ENCODE peak calls at places on chromosomes 4 and X, in four cellular contexts. C is H9, D is IMR-90, X is neuronal stem cell. K is an unnamed sample.
A peak's percentile ranks its signal among the peaks of the same experiment; 100 is the strongest.

GRCh38 chr4:8285976-8286718 is 16.6 kb downstream of the HTRA3 start:
- DNase-seq in C (no peak), D (no peak), X (no peak), K (no peak)

GRCh38 chr4:19224820-19225219 is 1026.9 kb upstream of the SLIT2 start:
- DNase-seq in C (no peak), D (peak; percentile 42), X (no peak), K (peak; percentile 38)

GRCh38 chr4:53840643-53841042 is 223.8 kb downstream of the CHIC2 start:
- DNase-seq in C (no peak), D (peak; percentile 77), X (no peak), K (peak; percentile 14)

GRCh38 chr4:143559757-143560147 is 46.2 kb downstream of the SMARCA5 start:
- DNase-seq in C (peak; percentile 49), D (no peak), X (no peak), K (no peak)

GRCh38 chrX:129736491-129736890 is 2.3 kb upstream of the XPNPEP2 start:
- DNase-seq in C (no peak), D (no peak), X (no peak), K (no peak)

GRCh38 chr4:149371021-149371420 is 444.6 kb downstream of the IQCM start:
- DNase-seq in C (peak; percentile 42), D (peak; percentile 63), X (peak; percentile 3), K (peak; percentile 52)

GRCh38 chrX:11460347-11460746 is 167.1 kb downstream of the AMELX start:
- DNase-seq in C (no peak), D (no peak), X (no peak), K (no peak)

GRCh38 chr4:130080872-130081451 is 985.0 kb downstream of the C4orf33 start:
- DNase-seq in C (no peak), D (no peak), X (no peak), K (no peak)

GRCh38 chr4:112647785-112648184 is 10.8 kb downstream of the LARP7 start:
- DNase-seq in C (no peak), D (no peak), X (no peak), K (no peak)

GRCh38 chrX:2901367-2902036 is 27.6 kb downstream of the ARSD start:
- DNase-seq in C (no peak), D (peak; percentile 64), X (no peak), K (peak; percentile 50)

GRCh38 chrX:153387987-153388721 is 13.0 kb downstream of the PNMA6E start:
- DNase-seq in C (peak; percentile 14), D (no peak), X (no peak), K (no peak)

GRCh38 chr4:172515266-172515879 is 653.2 kb upstream of the GALNT7 start:
- DNase-seq in C (peak; percentile 51), D (peak; percentile 41), X (no peak), K (peak; percentile 97)

GRCh38 chr4:163587867-163588266 is 93.4 kb downstream of the TMA16 start:
- DNase-seq in C (no peak), D (no peak), X (no peak), K (no peak)

GRCh38 chrX:105618393-105619101 is 203.8 kb upstream of the NRK start:
- DNase-seq in C (no peak), D (no peak), X (no peak), K (no peak)

DNA sequence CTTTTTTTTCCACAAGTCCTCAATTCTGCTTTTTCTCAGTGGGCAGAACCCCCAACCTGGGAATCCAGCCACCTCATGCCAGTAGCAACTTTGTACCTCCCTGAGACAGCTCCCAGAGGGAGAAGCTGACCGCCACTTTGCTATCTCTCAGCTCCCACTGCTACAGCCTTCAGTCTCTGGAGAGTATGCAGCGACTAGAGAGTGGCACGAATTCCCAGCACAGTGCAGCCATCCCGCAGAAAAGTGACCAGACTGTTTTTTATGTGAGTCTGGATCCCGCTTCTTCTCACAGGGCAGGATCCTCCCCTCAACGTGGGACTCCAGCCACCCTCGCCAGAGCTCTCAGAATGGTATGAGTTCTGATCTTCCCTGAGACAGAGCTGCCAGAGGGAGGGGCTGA is 1234.6 kb downstream of the FAM133A start:
- DNase-seq in C (no peak), D (no peak), X (no peak), K (no peak)
- H2BK5ac ChIP-seq in C (no peak overlapping the region), D (no peak overlapping the region), X (no peak overlapping the region), K (no peak overlapping the region)

GRCh38 chr4:44319129-44319528 is 129.5 kb downstream of the KCTD8 start:
- DNase-seq in C (no peak), D (no peak), X (peak; percentile 2), K (no peak)

DNA sequence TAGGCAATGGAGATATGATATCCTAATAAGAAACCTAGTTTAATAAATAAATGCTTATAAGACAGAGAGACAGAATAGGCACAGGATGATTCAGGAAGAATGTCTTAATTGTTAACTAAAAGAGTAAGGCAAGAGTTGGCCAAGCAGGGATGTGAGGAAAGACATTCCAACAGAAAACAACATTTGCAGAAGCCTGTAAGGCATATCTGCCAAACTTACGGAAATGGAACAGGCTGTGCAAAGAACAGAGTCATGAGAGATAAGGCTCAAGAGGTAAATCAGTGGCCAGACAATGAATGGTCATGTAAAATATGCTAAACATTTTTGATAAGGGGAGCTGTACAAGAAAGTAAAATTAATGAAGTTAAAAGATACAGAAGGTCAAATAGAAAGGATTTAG is 134.9 kb downstream of the KCTD8 start:
- DNase-seq in C (no peak), D (no peak), X (no peak), K (no peak)
- H3K14ac ChIP-seq in C (no peak overlapping the region), D (no peak overlapping the region), X (no peak overlapping the region), K (no peak overlapping the region)

DNA sequence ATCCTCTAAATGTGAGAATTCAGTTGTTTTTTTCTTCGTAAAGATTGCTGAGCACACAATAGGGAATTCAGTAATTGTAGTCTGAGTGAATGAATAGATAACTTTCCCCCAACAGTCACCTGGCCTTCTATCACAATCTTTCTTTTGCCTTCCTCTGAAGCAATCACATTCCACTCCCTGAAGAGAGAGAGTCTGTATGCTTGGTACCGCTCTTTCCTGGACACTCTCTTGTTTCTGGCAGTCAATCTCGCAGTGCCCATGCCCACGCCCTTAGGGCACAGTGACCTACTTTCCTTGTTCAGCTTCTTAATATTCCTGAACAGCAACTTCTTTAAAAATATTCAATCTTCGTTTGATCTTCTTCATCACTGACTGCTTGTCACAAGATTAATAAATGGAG is 255.9 kb downstream of the ADAMTS3 start:
- DNase-seq in C (no peak), D (no peak), X (no peak), K (no peak)
- H2AFZ ChIP-seq in C (no peak overlapping the region), D (no peak overlapping the region), X (no peak overlapping the region), K (no peak overlapping the region)

DNA sequence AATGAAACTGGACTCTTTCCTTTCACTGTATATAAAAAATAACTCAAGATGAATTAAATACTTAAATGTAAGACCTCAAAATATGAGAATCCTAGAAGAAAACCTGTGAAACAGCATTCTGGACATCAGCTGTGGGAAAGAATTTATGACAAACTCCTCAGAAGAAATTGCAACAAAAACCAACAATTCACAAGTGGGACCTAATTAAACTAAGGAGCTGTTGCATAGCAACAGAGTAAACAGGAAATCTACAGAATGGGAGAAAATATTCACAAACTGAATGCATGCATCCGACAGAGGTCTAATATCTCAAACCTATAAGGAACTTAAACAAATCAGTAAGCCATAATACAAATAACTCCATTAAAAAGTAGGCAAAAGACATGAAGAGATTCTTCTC is 851.7 kb upstream of the PCDH10 start:
- DNase-seq in C (no peak), D (peak; percentile 1), X (no peak), K (peak; percentile 87)
- H2BK5ac ChIP-seq in C (no peak overlapping the region), D (no peak overlapping the region), X (no peak overlapping the region), K (no peak overlapping the region)

GRCh38 chr4:174972911-174973310 is 54.8 kb downstream of the ADAM29 start:
- DNase-seq in C (no peak), D (no peak), X (no peak), K (no peak)

GRCh38 chr4:174973336-174973735 is 55.2 kb downstream of the ADAM29 start:
- DNase-seq in C (no peak), D (no peak), X (no peak), K (no peak)
- H3K14ac ChIP-seq in C (no peak overlapping the region), D (no peak overlapping the region), X (no peak overlapping the region), K (no peak overlapping the region)

DNA sequence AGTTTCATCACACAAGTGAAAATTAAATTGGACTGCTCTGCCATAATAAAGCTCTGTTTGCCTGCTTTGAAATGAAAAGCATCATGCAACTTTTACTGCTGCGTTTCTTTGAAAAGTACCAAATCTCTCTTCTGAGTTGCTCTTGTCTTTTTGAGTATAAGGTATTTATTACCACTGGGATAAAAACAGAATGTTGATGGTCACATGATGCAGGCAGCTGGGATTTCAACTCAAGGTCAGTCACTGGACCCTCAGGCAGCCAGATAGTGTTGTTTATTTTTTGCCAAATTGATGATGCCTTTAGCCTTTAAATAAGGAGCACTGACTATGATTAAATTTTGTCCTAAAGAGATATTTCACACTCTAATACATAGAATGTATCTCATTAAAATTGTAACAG is 32.7 kb downstream of the DMD start:
- DNase-seq in C (no peak), D (no peak), X (no peak), K (no peak)
- H2AFZ ChIP-seq in C (no peak overlapping the region), D (no peak overlapping the region), X (no peak overlapping the region), K (no peak overlapping the region)

K was measured in mesenchymal stem cell.